ENCODE peak calls at places on chromosomes 4 and X, in nine cellular contexts. Q is ascending aorta; P is HTR-8/SVneo; Y is HFF-Myc; E is neural crest cell; B is thoracic aorta; A is choroid plexus epithelial cell; K is GM12892; O is activated CD4-positive, alpha-beta T cell treated with anti-CD3 and anti-CD28 coated beads for 24 hours. W is an unnamed sample.

GRCh38 chr4:41913509-41913908 is 21.7 kb upstream of the TMEM33 start:
- DNase-seq in Q (no peak), P (no peak), Y (no peak), E (no peak), B (no peak), A (no peak), K (no peak), O (no peak), W (no peak)

GRCh38 chrX:115367956-115368355 is 78.4 kb downstream of the LUZP4 start:
- DNase-seq in Q (no peak), P (peak), Y (no peak), E (no peak), B (no peak), A (no peak), K (no peak), O (no peak), W (no peak)

GRCh38 chr4:119592708-119593298 is 35.8 kb downstream of the PDE5A start:
- DNase-seq in Q (no peak), P (no peak), Y (no peak), E (no peak), B (no peak), A (no peak), K (no peak), O (no peak), W (no peak)

GRCh38 chr4:52841707-52842456 is 20.2 kb upstream of the RASL11B start:
- DNase-seq in Q (no peak), P (no peak), Y (no peak), E (no peak), B (no peak), A (no peak), K (no peak), O (no peak), W (no peak)

GRCh38 chr4:89752932-89753598 is 83.9 kb downstream of the SNCA start:
- DNase-seq in Q (no peak), P (peak), Y (peak), E (no peak), B (no peak), A (peak), K (no peak), O (no peak), W (no peak)

GRCh38 chr4:4344915-4345527 is 41.9 kb upstream of the NSG1 start:
- DNase-seq in Q (no peak), P (no peak), Y (no peak), E (no peak), B (no peak), A (no peak), K (no peak), O (no peak), W (no peak)

GRCh38 chr4:108036252-108036651 is 46.6 kb downstream of the HADH start:
- DNase-seq in Q (no peak), P (no peak), Y (no peak), E (no peak), B (no peak), A (no peak), K (peak), O (peak), W (no peak)

GRCh38 chr4:142095886-142096605 is 459.7 kb downstream of the IL15 start:
- DNase-seq in Q (no peak), P (peak), Y (peak), E (no peak), B (peak), A (peak), K (no peak), O (no peak), W (no peak)

GRCh38 chr4:8419222-8420041 is 21.1 kb downstream of the ACOX3 start:
- DNase-seq in Q (no peak), P (no peak), Y (peak), E (no peak), B (no peak), A (peak), K (no peak), O (peak), W (no peak)

GRCh38 chr4:86450189-86450588 is 90.3 kb upstream of the MAPK10 start:
- DNase-seq in Q (no peak), P (no peak), Y (no peak), E (no peak), B (no peak), A (no peak), K (no peak), O (no peak), W (no peak)

GRCh38 chr4:169283114-169283509 is 12.4 kb upstream of the SH3RF1 start:
- DNase-seq in Q (no peak), P (peak), Y (no peak), E (no peak), B (no peak), A (peak), K (no peak), O (no peak), W (no peak)

GRCh38 chr4:63563288-63564014 is 845.8 kb downstream of the TECRL start:
- DNase-seq in Q (no peak), P (peak), Y (no peak), E (no peak), B (no peak), A (no peak), K (no peak), O (no peak), W (no peak)

GRCh38 chr4:125041372-125041930 is 273.3 kb upstream of the FAT4 start:
- DNase-seq in Q (no peak), P (no peak), Y (no peak), E (no peak), B (no peak), A (peak), K (no peak), O (no peak), W (no peak)

GRCh38 chrX:129760155-129760554 is 19.6 kb upstream of the SASH3 start:
- DNase-seq in Q (no peak), P (no peak), Y (no peak), E (no peak), B (no peak), A (no peak), K (no peak), O (no peak), W (no peak)

GRCh38 chr4:90833698-90834097 is 706.5 kb downstream of the CCSER1 start:
- DNase-seq in Q (no peak), P (no peak), Y (no peak), E (no peak), B (no peak), A (no peak), K (no peak), O (no peak), W (no peak)

GRCh38 chr4:96035727-96036126 is 195.8 kb downstream of the PDHA2 start:
- DNase-seq in Q (no peak), P (no peak), Y (no peak), E (no peak), B (no peak), A (peak), K (no peak), O (no peak), W (no peak)

GRCh38 chr4:153538408-153539057 is 72.4 kb downstream of the TMEM131L start:
- DNase-seq in Q (no peak), P (no peak), Y (no peak), E (no peak), B (no peak), A (peak), K (no peak), O (no peak), W (no peak)

GRCh38 chr4:147965873-147966272 is 234.0 kb downstream of the ARHGAP10 start:
- DNase-seq in Q (no peak), P (no peak), Y (no peak), E (no peak), B (no peak), A (no peak), K (no peak), O (no peak), W (no peak)

GRCh38 chr4:74444891-74445642 is at the start of gene AREG:
- DNase-seq in Q (peak), P (peak), Y (peak), E (peak), B (peak), A (peak), K (peak), O (peak), W (peak)

GRCh38 chr4:52824603-52825310 is 37.4 kb upstream of the RASL11B start:
- DNase-seq in Q (no peak), P (no peak), Y (peak), E (no peak), B (no peak), A (peak), K (no peak), O (no peak), W (no peak)

GRCh38 chr4:157895205-157895604 is 277.6 kb downstream of the GASK1B start:
- DNase-seq in Q (no peak), P (no peak), Y (no peak), E (no peak), B (no peak), A (no peak), K (no peak), O (no peak), W (no peak)

GRCh38 chr4:57943672-57944071 is 833.5 kb upstream of the IGFBP7 start:
- DNase-seq in Q (no peak), P (no peak), Y (no peak), E (no peak), B (no peak), A (peak), K (no peak), O (no peak), W (no peak)

GRCh38 chr4:88008624-88009235 is 1.3 kb downstream of the PKD2 start:
- DNase-seq in Q (no peak), P (no peak), Y (no peak), E (no peak), B (no peak), A (peak), K (no peak), O (no peak), W (no peak)

GRCh38 chr4:54767376-54767775 is 109.6 kb downstream of the KIT start:
- DNase-seq in Q (no peak), P (no peak), Y (no peak), E (no peak), B (no peak), A (no peak), K (no peak), O (no peak), W (no peak)

GRCh38 chr4:6235901-6236625 is 33.6 kb upstream of the WFS1 start:
- DNase-seq in Q (no peak), P (no peak), Y (no peak), E (no peak), B (no peak), A (peak), K (no peak), O (no peak), W (no peak)

GRCh38 chr4:84503495-84504437 is 4.7 kb upstream of the NKX6-1 start:
- DNase-seq in Q (no peak), P (peak), Y (peak), E (no peak), B (no peak), A (peak), K (no peak), O (no peak), W (peak)

GRCh38 chr4:110612631-110613269 is 10.1 kb downstream of the PITX2 start:
- DNase-seq in Q (no peak), P (no peak), Y (no peak), E (no peak), B (no peak), A (no peak), K (no peak), O (no peak), W (no peak)

GRCh38 chr4:100177126-100177525 is 13.1 kb downstream of the DDIT4L start:
- DNase-seq in Q (no peak), P (no peak), Y (no peak), E (no peak), B (no peak), A (no peak), K (no peak), O (no peak), W (no peak)

GRCh38 chrX:53288173-53288572 is 6.8 kb upstream of the IQSEC2 start:
- DNase-seq in Q (no peak), P (no peak), Y (no peak), E (peak), B (no peak), A (no peak), K (no peak), O (no peak), W (no peak)